ENCODE peak calls at places on chromosomes 12 and 14, in six cellular contexts. One of them, this sample, is unnamed.

GRCh38 chr12:106229036-106229591 is 18.7 kb downstream of the CKAP4 start:
- DNase-seq in transverse colon: no peak
- DNase-seq in astrocyte of the spinal cord: no peak
- DNase-seq in H1: no peak
- DNase-seq in A549: no peak
- DNase-seq in CD8-positive, alpha-beta T cell: no peak
- DNase-seq in this sample: no peak

GRCh38 chr14:24187538-24187915 is 1.1 kb downstream of the IPO4 start:
- DNase-seq in transverse colon: no peak
- DNase-seq in astrocyte of the spinal cord: no peak
- DNase-seq in H1: no peak
- DNase-seq in A549: no peak
- DNase-seq in CD8-positive, alpha-beta T cell: no peak
- DNase-seq in this sample: no peak

GRCh38 chr14:80522936-80523335 is 311.6 kb upstream of the DIO2 start:
- DNase-seq in transverse colon: no peak
- DNase-seq in astrocyte of the spinal cord: no peak
- DNase-seq in H1: no peak
- DNase-seq in A549: no peak
- DNase-seq in CD8-positive, alpha-beta T cell: no peak
- DNase-seq in this sample: no peak

GRCh38 chr12:43957732-43958131 is 121.9 kb downstream of the TMEM117 start:
- DNase-seq in transverse colon: no peak
- DNase-seq in astrocyte of the spinal cord: peak; percentile 51
- DNase-seq in H1: no peak
- DNase-seq in A549: peak; percentile 21
- DNase-seq in CD8-positive, alpha-beta T cell: no peak
- DNase-seq in this sample: peak; percentile 10

GRCh38 chr12:6280053-6280469 is 30.4 kb upstream of the PLEKHG6 start:
- DNase-seq in transverse colon: peak; percentile 68
- DNase-seq in astrocyte of the spinal cord: peak; percentile 86
- DNase-seq in H1: no peak
- DNase-seq in A549: peak; percentile 86
- DNase-seq in CD8-positive, alpha-beta T cell: no peak
- DNase-seq in this sample: no peak

GRCh38 chr14:73472182-73473114 is 14.1 kb upstream of the NUMB start:
- DNase-seq in transverse colon: no peak
- DNase-seq in astrocyte of the spinal cord: peak; percentile 77
- DNase-seq in H1: no peak
- DNase-seq in A549: peak; percentile 52
- DNase-seq in CD8-positive, alpha-beta T cell: no peak
- DNase-seq in this sample: peak; percentile 48

GRCh38 chr12:132490481-132491348 is 764 bp downstream of the FBRSL1 start:
- DNase-seq in transverse colon: no peak
- DNase-seq in astrocyte of the spinal cord: no peak
- DNase-seq in H1: no peak
- DNase-seq in A549: no peak
- DNase-seq in CD8-positive, alpha-beta T cell: no peak
- DNase-seq in this sample: no peak

GRCh38 chr14:76015668-76016067 is 30.1 kb downstream of the IFT43 start:
- DNase-seq in transverse colon: no peak
- DNase-seq in astrocyte of the spinal cord: no peak
- DNase-seq in H1: no peak
- DNase-seq in A549: no peak
- DNase-seq in CD8-positive, alpha-beta T cell: no peak
- DNase-seq in this sample: no peak

GRCh38 chr14:59844414-59844813 is 26.2 kb downstream of the RTN1 start:
- DNase-seq in transverse colon: no peak
- DNase-seq in astrocyte of the spinal cord: no peak
- DNase-seq in H1: no peak
- DNase-seq in A549: no peak
- DNase-seq in CD8-positive, alpha-beta T cell: no peak
- DNase-seq in this sample: no peak

GRCh38 chr12:120853188-120853587 is 51.0 kb downstream of the SPPL3 start:
- DNase-seq in transverse colon: no peak
- DNase-seq in astrocyte of the spinal cord: no peak
- DNase-seq in H1: no peak
- DNase-seq in A549: no peak
- DNase-seq in CD8-positive, alpha-beta T cell: no peak
- DNase-seq in this sample: no peak

GRCh38 chr14:56196274-56196673 is 78.1 kb downstream of the PELI2 start:
- DNase-seq in transverse colon: no peak
- DNase-seq in astrocyte of the spinal cord: peak; percentile 40
- DNase-seq in H1: no peak
- DNase-seq in A549: no peak
- DNase-seq in CD8-positive, alpha-beta T cell: no peak
- DNase-seq in this sample: no peak

GRCh38 chr14:99736600-99737371 is 52.7 kb downstream of the CYP46A1 start:
- DNase-seq in transverse colon: no peak
- DNase-seq in astrocyte of the spinal cord: no peak
- DNase-seq in H1: no peak
- DNase-seq in A549: no peak
- DNase-seq in CD8-positive, alpha-beta T cell: no peak
- DNase-seq in this sample: no peak

GRCh38 chr14:73243341-73243740 is 6.0 kb downstream of the PAPLN start:
- DNase-seq in transverse colon: no peak
- DNase-seq in astrocyte of the spinal cord: no peak
- DNase-seq in H1: no peak
- DNase-seq in A549: no peak
- DNase-seq in CD8-positive, alpha-beta T cell: no peak
- DNase-seq in this sample: no peak

GRCh38 chr12:11652351-11653040 is 3.0 kb downstream of the ETV6 start:
- DNase-seq in transverse colon: peak; percentile 65
- DNase-seq in astrocyte of the spinal cord: peak; percentile 74
- DNase-seq in H1: no peak
- DNase-seq in A549: no peak
- DNase-seq in CD8-positive, alpha-beta T cell: no peak
- DNase-seq in this sample: peak; percentile 38
- H3K4me3 ChIP-seq in transverse colon: peak overlapping the region; percentile 87
- H3K4me3 ChIP-seq in astrocyte of the spinal cord: peak overlapping the region; percentile 96
- H3K4me3 ChIP-seq in H1: no peak overlapping the region
- H3K4me3 ChIP-seq in A549: no peak overlapping the region
- H3K4me3 ChIP-seq in CD8-positive, alpha-beta T cell: no peak overlapping the region
- H3K4me3 ChIP-seq in this sample: peak overlapping the region; percentile 75

DNA sequence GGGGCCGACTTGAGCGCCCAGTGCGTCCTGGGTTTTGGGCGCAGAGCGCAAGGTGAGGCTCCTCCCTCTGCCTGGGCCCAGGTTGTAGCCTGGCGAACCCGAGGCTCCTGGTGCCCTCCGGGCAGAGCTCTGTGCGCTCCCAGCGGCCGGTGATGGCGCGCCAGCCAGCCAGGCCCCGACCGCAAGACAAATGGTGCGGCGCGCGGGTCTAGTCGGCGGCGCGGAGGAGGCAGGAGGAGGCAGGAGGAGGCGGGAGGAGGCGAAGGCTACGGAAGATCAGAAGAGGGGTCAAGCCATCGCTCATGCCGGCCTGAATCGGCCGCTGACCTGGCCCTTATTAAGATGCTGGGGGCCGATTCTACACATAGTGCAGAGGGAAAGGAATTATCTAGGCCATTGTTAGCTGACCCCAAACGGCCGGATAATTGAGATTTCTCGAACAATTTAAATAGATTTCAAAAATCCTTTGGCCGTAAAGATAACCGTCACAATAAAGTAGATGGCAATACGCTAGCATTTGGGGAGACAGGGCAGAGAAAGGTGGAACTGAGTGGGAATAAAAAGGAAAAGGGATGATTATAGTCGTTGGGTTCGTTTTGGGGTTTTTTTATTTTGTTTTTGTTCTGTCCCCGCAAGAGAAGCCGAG is 2.8 kb downstream of the TBX5 start:
- DNase-seq in transverse colon: no peak
- DNase-seq in astrocyte of the spinal cord: no peak
- DNase-seq in H1: peak; percentile 83
- DNase-seq in A549: no peak
- DNase-seq in CD8-positive, alpha-beta T cell: no peak
- DNase-seq in this sample: no peak
- TF ChIP-seq CTCF in transverse colon: no peak
- TF ChIP-seq CTCF in astrocyte of the spinal cord: peak; percentile 17
- TF ChIP-seq CTCF in H1: peak; percentile 70
- TF ChIP-seq CTCF in A549: no peak
- TF ChIP-seq CTCF in CD8-positive, alpha-beta T cell: no peak
- TF ChIP-seq CTCF in this sample: no peak

GRCh38 chr12:58424735-58425379 is 483.5 kb downstream of the ATP23 start:
- DNase-seq in transverse colon: no peak
- DNase-seq in astrocyte of the spinal cord: peak; percentile 20
- DNase-seq in H1: no peak
- DNase-seq in A549: no peak
- DNase-seq in CD8-positive, alpha-beta T cell: no peak
- DNase-seq in this sample: no peak
- H3K4me3 ChIP-seq in transverse colon: no peak overlapping the region
- H3K4me3 ChIP-seq in astrocyte of the spinal cord: no peak overlapping the region
- H3K4me3 ChIP-seq in H1: no peak overlapping the region
- H3K4me3 ChIP-seq in A549: peak overlapping the region; percentile 20
- H3K4me3 ChIP-seq in CD8-positive, alpha-beta T cell: no peak overlapping the region
- H3K4me3 ChIP-seq in this sample: peak overlapping the region; percentile 26

GRCh38 chr14:23139874-23140273 is 20.8 kb upstream of the CEBPE start:
- DNase-seq in transverse colon: no peak
- DNase-seq in astrocyte of the spinal cord: no peak
- DNase-seq in H1: no peak
- DNase-seq in A549: no peak
- DNase-seq in CD8-positive, alpha-beta T cell: no peak
- DNase-seq in this sample: no peak

GRCh38 chr14:23142826-23143225 is 23.8 kb upstream of the CEBPE start:
- DNase-seq in transverse colon: no peak
- DNase-seq in astrocyte of the spinal cord: no peak
- DNase-seq in H1: no peak
- DNase-seq in A549: no peak
- DNase-seq in CD8-positive, alpha-beta T cell: no peak
- DNase-seq in this sample: no peak

GRCh38 chr14:23141706-23142467 is 22.8 kb upstream of the CEBPE start:
- DNase-seq in transverse colon: peak; percentile 26
- DNase-seq in astrocyte of the spinal cord: peak; percentile 39
- DNase-seq in H1: no peak
- DNase-seq in A549: peak; percentile 34
- DNase-seq in CD8-positive, alpha-beta T cell: no peak
- DNase-seq in this sample: no peak

GRCh38 chr14:23138173-23138535 is 19.1 kb upstream of the CEBPE start:
- DNase-seq in transverse colon: no peak
- DNase-seq in astrocyte of the spinal cord: no peak
- DNase-seq in H1: no peak
- DNase-seq in A549: no peak
- DNase-seq in CD8-positive, alpha-beta T cell: no peak
- DNase-seq in this sample: no peak

GRCh38 chr14:23140389-23140788 is 21.3 kb upstream of the CEBPE start:
- DNase-seq in transverse colon: no peak
- DNase-seq in astrocyte of the spinal cord: no peak
- DNase-seq in H1: no peak
- DNase-seq in A549: no peak
- DNase-seq in CD8-positive, alpha-beta T cell: no peak
- DNase-seq in this sample: no peak
- TF ChIP-seq CTCF in transverse colon: no peak
- TF ChIP-seq CTCF in astrocyte of the spinal cord: no peak
- TF ChIP-seq CTCF in H1: no peak
- TF ChIP-seq CTCF in A549: no peak
- TF ChIP-seq CTCF in CD8-positive, alpha-beta T cell: no peak
- TF ChIP-seq CTCF in this sample: no peak

DNA sequence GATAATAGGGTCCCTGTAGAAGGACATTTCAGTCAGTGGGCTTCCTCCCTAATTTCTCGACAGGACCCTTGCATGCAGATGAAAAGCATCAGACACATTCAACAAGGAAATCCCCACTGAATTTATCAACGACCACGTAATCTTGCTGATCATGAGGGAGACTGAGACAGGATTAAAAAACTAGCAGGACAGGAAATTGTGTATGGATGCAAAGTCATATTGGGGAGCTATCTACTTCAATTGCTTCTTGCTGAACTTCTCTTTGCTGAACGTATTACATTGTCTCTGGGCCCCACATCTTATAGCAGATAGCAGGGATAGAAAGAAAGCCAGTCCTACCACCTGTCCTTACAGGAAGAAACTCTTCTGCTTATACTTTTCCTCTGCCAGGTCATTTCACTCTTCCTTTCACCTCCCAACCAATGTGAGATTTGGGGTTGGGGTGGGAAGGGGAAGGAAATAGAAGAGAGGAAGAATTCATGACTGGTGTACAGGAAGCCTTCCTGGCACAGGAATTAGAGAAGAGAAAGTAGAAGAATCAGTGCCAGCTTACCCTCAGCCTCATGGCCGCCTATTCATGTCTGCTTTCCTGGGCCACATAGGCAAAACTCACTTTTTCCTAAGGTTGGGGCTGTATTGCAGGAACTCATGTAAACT is 333.3 kb downstream of the ZFP36L1 start:
- DNase-seq in transverse colon: no peak
- DNase-seq in astrocyte of the spinal cord: no peak
- DNase-seq in H1: no peak
- DNase-seq in A549: no peak
- DNase-seq in CD8-positive, alpha-beta T cell: no peak
- DNase-seq in this sample: no peak
- H3K4me3 ChIP-seq in transverse colon: no peak overlapping the region
- H3K4me3 ChIP-seq in astrocyte of the spinal cord: no peak overlapping the region
- H3K4me3 ChIP-seq in H1: no peak overlapping the region
- H3K4me3 ChIP-seq in A549: no peak overlapping the region
- H3K4me3 ChIP-seq in CD8-positive, alpha-beta T cell: no peak overlapping the region
- H3K4me3 ChIP-seq in this sample: no peak overlapping the region

GRCh38 chr12:26631846-26632245 is 201.1 kb downstream of the ITPR2 start:
- DNase-seq in transverse colon: no peak
- DNase-seq in astrocyte of the spinal cord: peak; percentile 79
- DNase-seq in H1: no peak
- DNase-seq in A549: no peak
- DNase-seq in CD8-positive, alpha-beta T cell: no peak
- DNase-seq in this sample: no peak

GRCh38 chr12:26628234-26628633 is 204.8 kb downstream of the ITPR2 start:
- DNase-seq in transverse colon: no peak
- DNase-seq in astrocyte of the spinal cord: no peak
- DNase-seq in H1: no peak
- DNase-seq in A549: no peak
- DNase-seq in CD8-positive, alpha-beta T cell: no peak
- DNase-seq in this sample: no peak

GRCh38 chr12:26632746-26633145 is 200.2 kb downstream of the ITPR2 start:
- DNase-seq in transverse colon: no peak
- DNase-seq in astrocyte of the spinal cord: no peak
- DNase-seq in H1: no peak
- DNase-seq in A549: no peak
- DNase-seq in CD8-positive, alpha-beta T cell: no peak
- DNase-seq in this sample: no peak

GRCh38 chr12:26629864-26630263 is 203.1 kb downstream of the ITPR2 start:
- DNase-seq in transverse colon: no peak
- DNase-seq in astrocyte of the spinal cord: peak; percentile 63
- DNase-seq in H1: no peak
- DNase-seq in A549: no peak
- DNase-seq in CD8-positive, alpha-beta T cell: no peak
- DNase-seq in this sample: no peak

DNA sequence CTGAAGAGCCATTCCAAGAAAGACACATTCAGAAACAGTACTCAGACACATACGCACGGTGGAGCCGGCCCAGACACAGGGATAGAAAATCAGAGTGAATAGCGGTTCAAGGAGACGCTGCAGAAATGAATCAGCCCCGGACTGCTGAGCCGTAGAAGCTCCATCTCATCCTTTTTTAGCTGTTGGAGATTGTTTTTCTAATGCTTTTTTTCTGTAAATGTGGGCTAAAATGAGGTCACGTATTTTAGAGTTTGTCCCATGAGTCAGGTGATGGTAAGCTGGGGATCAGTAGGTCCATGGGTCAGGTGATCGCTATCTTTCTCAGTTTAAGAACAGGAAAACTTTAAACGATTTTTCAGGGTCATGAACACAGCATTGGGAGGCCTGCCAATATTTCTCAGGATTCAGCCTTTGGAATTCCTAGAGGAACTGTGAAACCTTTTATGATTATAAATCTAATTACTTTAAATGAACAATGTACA is 202.4 kb downstream of the ITPR2 start:
- DNase-seq in transverse colon: no peak
- DNase-seq in astrocyte of the spinal cord: peak; percentile 92
- DNase-seq in H1: no peak
- DNase-seq in A549: no peak
- DNase-seq in CD8-positive, alpha-beta T cell: no peak
- DNase-seq in this sample: no peak
- TF ChIP-seq CTCF in transverse colon: no peak
- TF ChIP-seq CTCF in astrocyte of the spinal cord: no peak
- TF ChIP-seq CTCF in H1: no peak
- TF ChIP-seq CTCF in A549: no peak
- TF ChIP-seq CTCF in CD8-positive, alpha-beta T cell: no peak
- TF ChIP-seq CTCF in this sample: no peak